ENCODE peak calls at places on chromosomes 12 and 14, in four cellular contexts. G, A, C and V are unnamed samples.

GRCh38 chr14:96349286-96350075 is 13.7 kb downstream of the ATG2B start:
- DNase-seq in C (peak), G (no peak), A (peak), V (no peak)

GRCh38 chr12:113070117-113070906 is 13.8 kb downstream of the DTX1 start:
- DNase-seq in C (no peak), G (no peak), A (no peak), V (no peak)

GRCh38 chr14:33791971-33792370 is 158.9 kb downstream of the EGLN3 start:
- DNase-seq in A (no peak), C (no peak), G (no peak), V (no peak)

GRCh38 chr12:102061096-102061555 is 665 bp downstream of the WASHC3 start:
- DNase-seq in A (no peak), C (no peak), G (no peak), V (peak)

GRCh38 chr14:90545431-90545830 is 148.6 kb downstream of the CALM1 start:
- DNase-seq in G (no peak), C (no peak), A (no peak), V (no peak)

GRCh38 chr14:93731753-93732152 is 56.5 kb downstream of the PRIMA1 start:
- DNase-seq in G (no peak), A (no peak), C (no peak), V (no peak)

GRCh38 chr12:89343127-89343526 is 9.2 kb downstream of the DUSP6 start:
- DNase-seq in C (no peak), G (no peak), A (no peak), V (no peak)

GRCh38 chr14:64763801-64764511 is 59.7 kb downstream of the PLEKHG3 start:
- DNase-seq in C (peak), A (no peak), G (no peak), V (peak)

GRCh38 chr12:53211476-53212381 is 4.7 kb upstream of the ITGB7 start:
- DNase-seq in G (no peak), A (peak), C (peak), V (no peak)

GRCh38 chr12:54364413-54364812 is at the start of gene GPR84:
- DNase-seq in C (no peak), A (no peak), G (no peak), V (no peak)

GRCh38 chr12:132117558-132117875 is 26.6 kb downstream of the DDX51 start:
- DNase-seq in A (peak), C (peak), G (no peak), V (no peak)

GRCh38 chr12:98220636-98221035 is 294.8 kb upstream of the TMPO start:
- DNase-seq in A (no peak), C (no peak), G (no peak), V (no peak)

GRCh38 chr12:78293039-78293686 is 462.5 kb downstream of the NAV3 start:
- DNase-seq in A (no peak), G (no peak), C (no peak), V (peak)

GRCh38 chr12:110028323-110028722 is 20.0 kb downstream of the C12orf76 start:
- DNase-seq in A (no peak), G (no peak), C (peak), V (no peak)

GRCh38 chr14:89283327-89284060 is 133.5 kb downstream of the FOXN3 start:
- DNase-seq in C (no peak), A (no peak), G (no peak), V (no peak)

GRCh38 chr14:98183556-98183955 is 1088.4 kb downstream of the BCL11B start:
- DNase-seq in G (no peak), A (no peak), C (no peak), V (no peak)

GRCh38 chr12:104549820-104550480 is 93.2 kb downstream of the CHST11 start:
- DNase-seq in A (no peak), G (no peak), C (peak), V (peak)

GRCh38 chr12:32120419-32120818 is 13.8 kb downstream of the BICD1 start:
- DNase-seq in G (no peak), A (peak), C (peak), V (peak)

GRCh38 chr14:21053184-21054122 is 4.2 kb upstream of the RNASE8 start:
- DNase-seq in G (no peak), C (no peak), A (no peak), V (no peak)

GRCh38 chr12:6602526-6602925 is 4.7 kb downstream of the CHD4 start:
- DNase-seq in C (no peak), A (no peak), G (no peak), V (no peak)

GRCh38 chr12:121523741-121524140 is 57.1 kb downstream of the KDM2B start:
- DNase-seq in A (no peak), C (no peak), G (no peak), V (no peak)

GRCh38 chr12:107288414-107289125 is 195.2 kb upstream of the CRY1 start:
- DNase-seq in C (no peak), A (no peak), G (no peak), V (no peak)

GRCh38 chr12:49675137-49675536 is 32.1 kb downstream of the FMNL3 start:
- DNase-seq in A (no peak), C (no peak), G (no peak), V (no peak)

GRCh38 chr14:67392728-67393314 is 19.1 kb downstream of the PLEK2 start:
- DNase-seq in A (no peak), C (no peak), G (no peak), V (no peak)
- H3K56ac ChIP-seq in A (no peak), C (no peak), G (no peak), V (no peak)

GRCh38 chr12:111396726-111397445 is 8.8 kb upstream of the SH2B3 start:
- DNase-seq in C (peak), G (peak), A (peak), V (peak)
- H2BK15ac ChIP-seq in C (no peak), G (no peak), A (no peak), V (peak)

GRCh38 chr14:47442206-47442605 is 233.2 kb downstream of the MDGA2 start:
- DNase-seq in A (peak), C (peak), G (peak), V (no peak)

DNA sequence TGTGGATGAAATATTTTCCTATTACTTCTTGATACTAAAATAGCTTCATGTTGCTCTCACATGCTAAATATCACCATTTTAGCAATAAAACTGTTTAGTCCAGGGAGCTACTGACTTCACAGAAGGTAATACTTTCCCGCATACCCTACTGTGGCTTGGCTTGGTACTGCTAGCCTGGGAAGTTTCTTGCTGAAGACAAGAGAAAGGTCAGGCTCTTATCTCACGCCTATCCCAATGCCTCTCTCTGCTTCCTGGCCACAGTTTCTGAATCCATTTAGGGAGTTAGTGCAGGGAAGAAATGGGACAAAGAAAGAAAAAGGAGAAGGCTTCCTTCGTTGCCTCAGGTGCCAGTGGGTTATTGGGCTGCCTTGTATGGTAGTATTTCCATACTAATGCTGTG is 228.3 kb downstream of the MDGA2 start:
- DNase-seq in G (no peak), C (peak), A (no peak), V (no peak)
- H3K56ac ChIP-seq in G (no peak), C (no peak), A (no peak), V (no peak)

GRCh38 chr12:106141003-106141402 is 2.2 kb upstream of the NUAK1 start:
- DNase-seq in C (no peak), G (no peak), A (no peak), V (no peak)

GRCh38 chr12:106140223-106140986 is 1.7 kb upstream of the NUAK1 start:
- DNase-seq in C (no peak), G (no peak), A (no peak), V (no peak)

GRCh38 chr12:106138646-106139421 is at the start of gene NUAK1:
- DNase-seq in G (no peak), C (peak), A (peak), V (peak)

GRCh38 chr12:106138279-106138645 is 492 bp downstream of the NUAK1 start:
- DNase-seq in A (no peak), C (no peak), G (no peak), V (no peak)

GRCh38 chr12:106139422-106140141 is 828 bp upstream of the NUAK1 start:
- DNase-seq in A (peak), C (peak), G (peak), V (peak)
- H2BK15ac ChIP-seq in A (no peak), C (no peak), G (no peak), V (peak)

GRCh38 chr12:51033048-51033447 is 6.9 kb upstream of the SLC11A2 start:
- DNase-seq in G (no peak), A (no peak), C (no peak), V (no peak)
- H3K56ac ChIP-seq in G (no peak), A (no peak), C (no peak), V (no peak)

GRCh38 chr12:69467400-69467799 is 2.8 kb upstream of the FRS2 start:
- DNase-seq in G (no peak), C (no peak), A (no peak), V (no peak)
- H2BK15ac ChIP-seq in G (no peak), C (no peak), A (no peak), V (no peak)

DNA sequence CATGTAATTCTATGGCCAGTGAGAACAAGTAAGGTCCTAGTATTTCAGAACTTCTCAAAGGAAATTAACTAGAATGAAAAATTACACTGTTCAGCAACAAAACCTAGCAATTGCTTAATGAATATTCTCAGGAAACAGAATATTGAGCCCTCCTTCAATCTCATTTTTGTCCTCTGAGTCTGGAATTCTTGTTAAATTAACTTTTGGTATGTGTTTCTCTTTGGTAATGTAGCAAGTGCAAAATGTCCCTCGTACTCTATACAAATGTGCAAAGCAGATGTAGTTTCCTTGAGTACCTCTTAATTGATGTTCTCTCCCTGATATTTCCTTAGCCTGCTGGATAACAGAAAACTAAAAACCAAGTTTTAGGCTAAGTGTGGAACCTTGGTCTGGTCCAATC is 190.8 kb upstream of the CNOT2 start:
- DNase-seq in A (no peak), C (no peak), G (no peak), V (no peak)
- H3K56ac ChIP-seq in A (no peak), C (no peak), G (no peak), V (no peak)